ENCODE peak calls at places on chromosomes 12 and 14, in four cellular contexts. C, P, R and H are unnamed samples.

GRCh38 chr14:89543420-89543790 is 126.4 kb upstream of the FOXN3 start:
- DNase-seq in P (peak), R (peak), C (no peak), H (no peak)

GRCh38 chr14:104801284-104802119 is 601 bp downstream of the ZBTB42 start:
- DNase-seq in R (no peak), C (no peak), P (no peak), H (no peak)

GRCh38 chr12:63304844-63305243 is 153.8 kb upstream of the AVPR1A start:
- DNase-seq in C (no peak), P (no peak), R (no peak), H (peak)

GRCh38 chr12:130484221-130484620 is 146.5 kb downstream of the PIWIL1 start:
- DNase-seq in P (no peak), C (no peak), R (no peak), H (no peak)

GRCh38 chr14:52873694-52874093 is 77.2 kb downstream of the FERMT2 start:
- DNase-seq in P (peak), R (peak), C (peak), H (peak)

GRCh38 chr14:103718572-103718971 is 3.0 kb downstream of the ZFYVE21 start:
- DNase-seq in C (no peak), P (peak), R (peak), H (peak)

GRCh38 chr12:49200882-49201594 is 12.2 kb upstream of the TUBA1A start:
- DNase-seq in P (peak), R (peak), C (no peak), H (peak)

GRCh38 chr12:87728936-87729593 is 300.1 kb downstream of the C12orf50 start:
- DNase-seq in C (no peak), R (peak), P (no peak), H (no peak)

GRCh38 chr14:77000340-77001235 is 27.9 kb downstream of the IRF2BPL start:
- DNase-seq in R (peak), C (no peak), P (peak), H (peak)

GRCh38 chr12:20409639-20410038 is 41.3 kb downstream of the PDE3A start:
- DNase-seq in P (no peak), R (no peak), C (no peak), H (no peak)

GRCh38 chr12:54439521-54440255 is 20.6 kb upstream of the ITGA5 start:
- DNase-seq in R (peak), P (peak), C (no peak), H (peak)

GRCh38 chr14:29913550-29913949 is 14.1 kb downstream of the PRKD1 start:
- DNase-seq in P (no peak), R (no peak), C (no peak), H (no peak)

GRCh38 chr14:73850940-73851339 is 691 bp upstream of the PTGR2 start:
- DNase-seq in P (peak), R (no peak), C (no peak), H (peak)

GRCh38 chr14:60642790-60643397 is 6.4 kb downstream of the SIX1 start:
- DNase-seq in R (no peak), P (no peak), C (no peak), H (no peak)

GRCh38 chr14:51458563-51458955 is 193.2 kb upstream of the FRMD6 start:
- DNase-seq in C (no peak), P (peak), R (peak), H (peak)

GRCh38 chr12:94982456-94982855 is 21.0 kb downstream of the NDUFA12 start:
- DNase-seq in C (no peak), R (peak), P (peak), H (no peak)

GRCh38 chr12:12365931-12366431 is 9.1 kb downstream of the BORCS5 start:
- DNase-seq in C (no peak), P (peak), R (no peak), H (peak)

GRCh38 chr12:66726531-66726930 is 47.7 kb upstream of the GRIP1 start:
- DNase-seq in C (no peak), P (no peak), R (no peak), H (no peak)

GRCh38 chr12:132256646-132257045 is 72.7 kb downstream of the GALNT9 start:
- DNase-seq in P (no peak), R (no peak), C (no peak), H (no peak)

GRCh38 chr12:105462841-105463240 is 132.3 kb downstream of the C12orf75 start:
- DNase-seq in R (no peak), C (no peak), P (peak), H (peak)

GRCh38 chr14:55440385-55440784 is at the start of gene TBPL2:
- DNase-seq in P (no peak), R (no peak), C (no peak), H (no peak)

GRCh38 chr12:89618113-89618862 is 90.3 kb downstream of the ATP2B1 start:
- DNase-seq in P (peak), C (no peak), R (no peak), H (peak)
- TF ChIP-seq CTCF in P (no peak), C (no peak), R (no peak), H (peak)

GRCh38 chr14:69287096-69287991 is 27.4 kb downstream of the GALNT16 start:
- DNase-seq in R (peak), P (no peak), C (no peak), H (peak)
- TF ChIP-seq CTCF in R (peak), P (no peak), C (no peak), H (no peak)

GRCh38 chr12:48031135-48031960 is 27.1 kb upstream of the COL2A1 start:
- DNase-seq in R (no peak), C (no peak), P (no peak), H (no peak)
- TF ChIP-seq CTCF in R (no peak), C (no peak), P (no peak), H (no peak)

DNA sequence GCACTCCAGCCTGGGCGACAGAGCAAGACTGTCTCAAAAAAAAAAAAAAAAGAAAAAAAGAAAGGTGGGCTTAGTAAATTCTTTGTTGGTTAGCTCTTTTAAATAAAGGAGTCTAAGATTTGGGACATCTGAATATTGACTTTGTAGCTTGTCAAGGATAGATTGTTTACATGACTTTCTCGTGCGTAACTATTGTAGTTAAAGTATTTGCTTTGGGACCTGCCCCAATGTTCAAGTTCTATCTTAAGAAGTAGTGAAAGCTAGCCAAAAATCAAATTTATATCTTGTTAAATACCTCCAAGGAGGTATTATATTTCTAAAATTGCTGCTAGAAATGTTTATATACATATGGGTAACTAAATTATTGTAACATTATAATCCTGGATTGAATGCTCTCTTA is 32.4 kb downstream of the PTPN21 start:
- DNase-seq in R (no peak), C (no peak), P (no peak), H (no peak)
- TF ChIP-seq CTCF in R (no peak), C (no peak), P (no peak), H (no peak)

GRCh38 chr14:67574156-67574555 is 25.9 kb downstream of the PIGH start:
- DNase-seq in P (no peak), R (no peak), C (no peak), H (no peak)

GRCh38 chr14:67574806-67575205 is 25.3 kb downstream of the PIGH start:
- DNase-seq in R (no peak), P (no peak), C (no peak), H (no peak)

GRCh38 chr14:67576216-67576615 is 23.9 kb downstream of the PIGH start:
- DNase-seq in P (no peak), R (no peak), C (no peak), H (no peak)

GRCh38 chr14:67577181-67577580 is 22.9 kb downstream of the PIGH start:
- DNase-seq in R (no peak), C (no peak), P (no peak), H (no peak)

GRCh38 chr14:67575684-67576083 is 24.4 kb downstream of the PIGH start:
- DNase-seq in R (no peak), P (no peak), C (no peak), H (no peak)
- TF ChIP-seq CTCF in R (no peak), P (no peak), C (no peak), H (no peak)

GRCh38 chr14:93034671-93034994 is 81.1 kb downstream of the ITPK1 start:
- DNase-seq in C (no peak), P (no peak), R (no peak), H (no peak)
- TF ChIP-seq CTCF in C (no peak), P (no peak), R (no peak), H (no peak)

GRCh38 chr12:2068638-2069037 is 15.9 kb downstream of the CACNA1C start:
- DNase-seq in P (no peak), R (no peak), C (no peak), H (no peak)
- TF ChIP-seq CTCF in P (no peak), R (no peak), C (no peak), H (no peak)

GRCh38 chr12:46268349-46268616 is 560 bp downstream of the SLC38A1 start:
- DNase-seq in R (no peak), P (no peak), C (peak), H (peak)
- TF ChIP-seq CTCF in R (no peak), P (no peak), C (no peak), H (no peak)

DNA sequence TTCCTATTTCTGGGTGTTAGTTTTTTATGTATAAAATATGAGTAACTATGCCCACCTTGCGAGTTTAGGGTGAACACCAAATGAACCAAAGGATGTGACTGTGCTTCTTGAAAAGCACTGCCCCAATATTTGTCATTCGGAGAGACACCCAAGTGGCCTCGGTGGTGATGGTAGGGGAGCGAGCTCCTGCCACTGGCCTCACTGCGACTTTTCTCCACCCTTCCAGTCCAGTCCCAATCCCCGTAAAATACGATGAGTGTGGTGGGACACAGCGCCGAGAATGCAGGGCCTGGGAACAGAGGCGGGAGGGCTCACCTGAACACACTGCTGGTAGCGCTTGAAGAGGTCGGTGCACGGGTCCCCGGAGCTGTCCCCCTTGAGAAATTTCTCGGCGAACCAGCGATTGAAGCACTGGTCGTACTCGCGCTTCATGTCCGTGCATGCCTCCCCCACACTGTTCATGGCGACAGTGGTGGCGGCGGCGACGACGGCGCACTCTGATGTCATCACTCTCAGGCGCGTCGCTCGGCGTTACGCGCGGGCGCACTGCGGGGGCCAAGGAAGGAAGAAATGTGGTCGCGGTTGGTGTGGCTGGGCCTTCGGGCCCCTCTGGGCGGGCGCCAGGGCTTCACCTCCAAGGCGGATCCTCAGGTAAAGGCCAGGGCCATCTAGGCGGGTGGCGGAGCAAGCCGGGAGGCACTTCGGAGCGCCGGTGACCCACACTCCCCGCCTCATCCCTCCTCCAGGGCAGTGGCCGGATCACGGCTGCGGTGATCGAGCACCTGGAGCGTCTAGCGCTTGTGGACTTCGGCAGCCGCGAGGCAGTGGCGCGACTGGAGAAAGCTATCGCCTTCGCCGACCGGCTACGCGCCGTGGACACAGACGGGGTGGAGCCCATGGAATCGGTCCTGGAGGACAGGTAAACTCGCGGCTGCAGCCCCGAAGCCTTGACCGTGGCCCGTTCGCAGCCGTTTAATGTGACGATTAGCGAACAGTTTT is at the start of the genes GATC and TRIAP1:
- DNase-seq in R (peak), C (peak), P (peak), H (peak)
- TF ChIP-seq CTCF in R (no peak), C (no peak), P (no peak), H (no peak)